ENCODE peak calls at places on chromosomes 3 and 15, in eight cellular contexts. One of them, this sample, is unnamed.

GRCh38 chr3:14244521-14244920 is 65.9 kb downstream of the LSM3 start:
- DNase-seq in pons: no peak
- DNase-seq in foreskin melanocyte: no peak
- DNase-seq in activated T-cell treated with anti-CD3 and anti-CD28 coated beads for 1 hour: no peak
- DNase-seq in RKO: no peak
- DNase-seq in ACHN: no peak
- DNase-seq in RWPE1: no peak
- DNase-seq in NCI-H345: no peak
- DNase-seq in this sample: no peak

GRCh38 chr3:117523407-117523806 is 813.8 kb downstream of the TUSC7 start:
- DNase-seq in pons: no peak
- DNase-seq in foreskin melanocyte: no peak
- DNase-seq in activated T-cell treated with anti-CD3 and anti-CD28 coated beads for 1 hour: no peak
- DNase-seq in RKO: no peak
- DNase-seq in ACHN: no peak
- DNase-seq in RWPE1: no peak
- DNase-seq in NCI-H345: no peak
- DNase-seq in this sample: no peak

GRCh38 chr3:52805270-52806039 is 10.9 kb downstream of the ITIH3 start:
- DNase-seq in pons: no peak
- DNase-seq in foreskin melanocyte: no peak
- DNase-seq in activated T-cell treated with anti-CD3 and anti-CD28 coated beads for 1 hour: no peak
- DNase-seq in RKO: no peak
- DNase-seq in ACHN: no peak
- DNase-seq in RWPE1: no peak
- DNase-seq in NCI-H345: no peak
- DNase-seq in this sample: no peak

GRCh38 chr3:7015683-7016440 is 154.9 kb downstream of the GRM7 start:
- DNase-seq in pons: no peak
- DNase-seq in foreskin melanocyte: no peak
- DNase-seq in activated T-cell treated with anti-CD3 and anti-CD28 coated beads for 1 hour: no peak
- DNase-seq in RKO: no peak
- DNase-seq in ACHN: no peak
- DNase-seq in RWPE1: no peak
- DNase-seq in NCI-H345: no peak
- DNase-seq in this sample: no peak

GRCh38 chr3:29291262-29291981 is 10.6 kb downstream of the RBMS3 start:
- DNase-seq in pons: no peak
- DNase-seq in foreskin melanocyte: no peak
- DNase-seq in activated T-cell treated with anti-CD3 and anti-CD28 coated beads for 1 hour: no peak
- DNase-seq in RKO: no peak
- DNase-seq in ACHN: no peak
- DNase-seq in RWPE1: no peak
- DNase-seq in NCI-H345: no peak
- DNase-seq in this sample: no peak

GRCh38 chr15:60964527-60964926 is 264.6 kb downstream of the RORA start:
- DNase-seq in pons: peak
- DNase-seq in foreskin melanocyte: no peak
- DNase-seq in activated T-cell treated with anti-CD3 and anti-CD28 coated beads for 1 hour: no peak
- DNase-seq in RKO: no peak
- DNase-seq in ACHN: no peak
- DNase-seq in RWPE1: no peak
- DNase-seq in NCI-H345: no peak
- DNase-seq in this sample: no peak

GRCh38 chr15:92430067-92430435 is 36.4 kb downstream of the ST8SIA2 start:
- DNase-seq in pons: no peak
- DNase-seq in foreskin melanocyte: no peak
- DNase-seq in activated T-cell treated with anti-CD3 and anti-CD28 coated beads for 1 hour: no peak
- DNase-seq in RKO: no peak
- DNase-seq in ACHN: no peak
- DNase-seq in RWPE1: no peak
- DNase-seq in NCI-H345: no peak
- DNase-seq in this sample: no peak

GRCh38 chr3:39343076-39343717 is 13.7 kb downstream of the CCR8 start:
- DNase-seq in pons: no peak
- DNase-seq in foreskin melanocyte: no peak
- DNase-seq in activated T-cell treated with anti-CD3 and anti-CD28 coated beads for 1 hour: no peak
- DNase-seq in RKO: peak
- DNase-seq in ACHN: no peak
- DNase-seq in RWPE1: peak
- DNase-seq in NCI-H345: no peak
- DNase-seq in this sample: no peak

GRCh38 chr3:169430687-169431404 is 232.7 kb downstream of the MECOM start:
- DNase-seq in pons: no peak
- DNase-seq in foreskin melanocyte: no peak
- DNase-seq in activated T-cell treated with anti-CD3 and anti-CD28 coated beads for 1 hour: no peak
- DNase-seq in RKO: no peak
- DNase-seq in ACHN: no peak
- DNase-seq in RWPE1: no peak
- DNase-seq in NCI-H345: no peak
- DNase-seq in this sample: no peak

GRCh38 chr3:129398803-129399144 is 29.7 kb downstream of the EFCAB12 start:
- DNase-seq in pons: no peak
- DNase-seq in foreskin melanocyte: no peak
- DNase-seq in activated T-cell treated with anti-CD3 and anti-CD28 coated beads for 1 hour: no peak
- DNase-seq in RKO: peak
- DNase-seq in ACHN: peak
- DNase-seq in RWPE1: peak
- DNase-seq in NCI-H345: peak
- DNase-seq in this sample: no peak

GRCh38 chr15:81001180-81002003 is 669 bp downstream of the TLNRD1 start:
- DNase-seq in pons: no peak
- DNase-seq in foreskin melanocyte: no peak
- DNase-seq in activated T-cell treated with anti-CD3 and anti-CD28 coated beads for 1 hour: peak
- DNase-seq in RKO: peak
- DNase-seq in ACHN: peak
- DNase-seq in RWPE1: peak
- DNase-seq in NCI-H345: peak
- DNase-seq in this sample: no peak

GRCh38 chr15:76057332-76058000 is 2.3 kb upstream of the TMEM266 start:
- DNase-seq in pons: peak
- DNase-seq in foreskin melanocyte: no peak
- DNase-seq in activated T-cell treated with anti-CD3 and anti-CD28 coated beads for 1 hour: peak
- DNase-seq in RKO: peak
- DNase-seq in ACHN: peak
- DNase-seq in RWPE1: peak
- DNase-seq in NCI-H345: peak
- DNase-seq in this sample: peak

GRCh38 chr15:96070636-96071035 is 259.9 kb upstream of the NR2F2 start:
- DNase-seq in pons: no peak
- DNase-seq in foreskin melanocyte: no peak
- DNase-seq in activated T-cell treated with anti-CD3 and anti-CD28 coated beads for 1 hour: no peak
- DNase-seq in RKO: no peak
- DNase-seq in ACHN: no peak
- DNase-seq in RWPE1: no peak
- DNase-seq in NCI-H345: no peak
- DNase-seq in this sample: no peak

GRCh38 chr15:49624046-49624445 is 3.2 kb downstream of the DTWD1 start:
- DNase-seq in pons: no peak
- DNase-seq in foreskin melanocyte: peak
- DNase-seq in activated T-cell treated with anti-CD3 and anti-CD28 coated beads for 1 hour: no peak
- DNase-seq in RKO: no peak
- DNase-seq in ACHN: no peak
- DNase-seq in RWPE1: no peak
- DNase-seq in NCI-H345: no peak
- DNase-seq in this sample: no peak

GRCh38 chr3:192515661-192516040 is 211.7 kb downstream of the FGF12 start:
- DNase-seq in pons: no peak
- DNase-seq in foreskin melanocyte: no peak
- DNase-seq in activated T-cell treated with anti-CD3 and anti-CD28 coated beads for 1 hour: no peak
- DNase-seq in RKO: no peak
- DNase-seq in ACHN: no peak
- DNase-seq in RWPE1: no peak
- DNase-seq in NCI-H345: peak
- DNase-seq in this sample: no peak

GRCh38 chr3:52477076-52477895 is 17.9 kb upstream of the STAB1 start:
- DNase-seq in pons: no peak
- DNase-seq in foreskin melanocyte: no peak
- DNase-seq in activated T-cell treated with anti-CD3 and anti-CD28 coated beads for 1 hour: no peak
- DNase-seq in RKO: no peak
- DNase-seq in ACHN: no peak
- DNase-seq in RWPE1: no peak
- DNase-seq in NCI-H345: no peak
- DNase-seq in this sample: no peak

GRCh38 chr15:100338971-100339444 is 2.8 kb downstream of the ADAMTS17 start:
- DNase-seq in pons: peak
- DNase-seq in foreskin melanocyte: peak
- DNase-seq in activated T-cell treated with anti-CD3 and anti-CD28 coated beads for 1 hour: peak
- DNase-seq in RKO: peak
- DNase-seq in ACHN: peak
- DNase-seq in RWPE1: peak
- DNase-seq in NCI-H345: peak
- DNase-seq in this sample: no peak

GRCh38 chr3:66140763-66141372 is 79.9 kb upstream of the SLC25A26 start:
- DNase-seq in pons: no peak
- DNase-seq in foreskin melanocyte: peak
- DNase-seq in activated T-cell treated with anti-CD3 and anti-CD28 coated beads for 1 hour: no peak
- DNase-seq in RKO: no peak
- DNase-seq in ACHN: no peak
- DNase-seq in RWPE1: no peak
- DNase-seq in NCI-H345: no peak
- DNase-seq in this sample: no peak

GRCh38 chr3:52521881-52522650 is 11.6 kb downstream of the NT5DC2 start:
- DNase-seq in pons: no peak
- DNase-seq in foreskin melanocyte: no peak
- DNase-seq in activated T-cell treated with anti-CD3 and anti-CD28 coated beads for 1 hour: no peak
- DNase-seq in RKO: no peak
- DNase-seq in ACHN: no peak
- DNase-seq in RWPE1: no peak
- DNase-seq in NCI-H345: no peak
- DNase-seq in this sample: no peak

GRCh38 chr3:99730870-99731269 is 86.8 kb upstream of the CMSS1 start:
- DNase-seq in pons: no peak
- DNase-seq in foreskin melanocyte: no peak
- DNase-seq in activated T-cell treated with anti-CD3 and anti-CD28 coated beads for 1 hour: no peak
- DNase-seq in RKO: no peak
- DNase-seq in ACHN: no peak
- DNase-seq in RWPE1: no peak
- DNase-seq in NCI-H345: no peak
- DNase-seq in this sample: no peak

GRCh38 chr15:20348291-20348899 is 193.2 kb downstream of the GOLGA6L6 start:
- DNase-seq in pons: no peak
- DNase-seq in foreskin melanocyte: no peak
- DNase-seq in activated T-cell treated with anti-CD3 and anti-CD28 coated beads for 1 hour: no peak
- DNase-seq in RKO: no peak
- DNase-seq in ACHN: no peak
- DNase-seq in RWPE1: no peak
- DNase-seq in NCI-H345: no peak
- DNase-seq in this sample: no peak

GRCh38 chr15:87496109-87496508 is 760.4 kb downstream of the NTRK3 start:
- DNase-seq in pons: no peak
- DNase-seq in foreskin melanocyte: no peak
- DNase-seq in activated T-cell treated with anti-CD3 and anti-CD28 coated beads for 1 hour: no peak
- DNase-seq in RKO: no peak
- DNase-seq in ACHN: no peak
- DNase-seq in RWPE1: no peak
- DNase-seq in NCI-H345: no peak
- DNase-seq in this sample: no peak

GRCh38 chr15:29631076-29632070 is 190.9 kb downstream of the TJP1 start:
- DNase-seq in pons: no peak
- DNase-seq in foreskin melanocyte: peak
- DNase-seq in activated T-cell treated with anti-CD3 and anti-CD28 coated beads for 1 hour: no peak
- DNase-seq in RKO: no peak
- DNase-seq in ACHN: no peak
- DNase-seq in RWPE1: no peak
- DNase-seq in NCI-H345: peak
- DNase-seq in this sample: peak

GRCh38 chr3:16807981-16808380 is 76.8 kb upstream of the PLCL2 start:
- DNase-seq in pons: no peak
- DNase-seq in foreskin melanocyte: no peak
- DNase-seq in activated T-cell treated with anti-CD3 and anti-CD28 coated beads for 1 hour: no peak
- DNase-seq in RKO: no peak
- DNase-seq in ACHN: no peak
- DNase-seq in RWPE1: no peak
- DNase-seq in NCI-H345: no peak
- DNase-seq in this sample: no peak

GRCh38 chr3:11699083-11699427 is 55.3 kb upstream of the VGLL4 start:
- DNase-seq in pons: no peak
- DNase-seq in foreskin melanocyte: no peak
- DNase-seq in activated T-cell treated with anti-CD3 and anti-CD28 coated beads for 1 hour: no peak
- DNase-seq in RKO: no peak
- DNase-seq in ACHN: no peak
- DNase-seq in RWPE1: peak
- DNase-seq in NCI-H345: no peak
- DNase-seq in this sample: no peak

GRCh38 chr3:58639001-58639400 is 27.6 kb downstream of the FAM3D start:
- DNase-seq in pons: no peak
- DNase-seq in foreskin melanocyte: no peak
- DNase-seq in activated T-cell treated with anti-CD3 and anti-CD28 coated beads for 1 hour: no peak
- DNase-seq in RKO: no peak
- DNase-seq in ACHN: no peak
- DNase-seq in RWPE1: no peak
- DNase-seq in NCI-H345: no peak
- DNase-seq in this sample: no peak

GRCh38 chr3:127865941-127866340 is 43.6 kb upstream of the MGLL start:
- DNase-seq in pons: no peak
- DNase-seq in foreskin melanocyte: no peak
- DNase-seq in activated T-cell treated with anti-CD3 and anti-CD28 coated beads for 1 hour: no peak
- DNase-seq in RKO: peak
- DNase-seq in ACHN: peak
- DNase-seq in RWPE1: peak
- DNase-seq in NCI-H345: no peak
- DNase-seq in this sample: no peak

GRCh38 chr3:38616111-38616510 is 33.4 kb downstream of the SCN5A start:
- DNase-seq in pons: no peak
- DNase-seq in foreskin melanocyte: no peak
- DNase-seq in activated T-cell treated with anti-CD3 and anti-CD28 coated beads for 1 hour: no peak
- DNase-seq in RKO: no peak
- DNase-seq in ACHN: no peak
- DNase-seq in RWPE1: no peak
- DNase-seq in NCI-H345: no peak
- DNase-seq in this sample: no peak

GRCh38 chr3:186452517-186452916 is 90.5 kb upstream of the DGKG start:
- DNase-seq in pons: no peak
- DNase-seq in foreskin melanocyte: peak
- DNase-seq in activated T-cell treated with anti-CD3 and anti-CD28 coated beads for 1 hour: no peak
- DNase-seq in RKO: peak
- DNase-seq in ACHN: peak
- DNase-seq in RWPE1: peak
- DNase-seq in NCI-H345: no peak
- DNase-seq in this sample: no peak

GRCh38 chr3:191775451-191776233 is 314.7 kb downstream of the PYDC2 start:
- DNase-seq in pons: no peak
- DNase-seq in foreskin melanocyte: peak
- DNase-seq in activated T-cell treated with anti-CD3 and anti-CD28 coated beads for 1 hour: no peak
- DNase-seq in RKO: no peak
- DNase-seq in ACHN: no peak
- DNase-seq in RWPE1: peak
- DNase-seq in NCI-H345: no peak
- DNase-seq in this sample: no peak